ENCODE peak calls at places on chromosomes 12 and 14, in six cellular contexts. One of them, this sample, is unnamed.

GRCh38 chr12:1443421-1444141 is 150.8 kb downstream of the FBXL14 start:
- DNase-seq in A549: no peak
- DNase-seq in GM23338: no peak
- DNase-seq in GM12878: no peak
- DNase-seq in HCT116: no peak
- DNase-seq in HL-60: no peak
- DNase-seq in this sample: no peak

GRCh38 chr12:123847876-123848275 is 85.8 kb downstream of the DNAH10 start:
- DNase-seq in A549: no peak
- DNase-seq in GM23338: no peak
- DNase-seq in GM12878: no peak
- DNase-seq in HCT116: no peak
- DNase-seq in HL-60: no peak
- DNase-seq in this sample: no peak

GRCh38 chr14:49581209-49581960 is 4.8 kb downstream of the RPS29 start:
- DNase-seq in A549: no peak
- DNase-seq in GM23338: no peak
- DNase-seq in GM12878: no peak
- DNase-seq in HCT116: no peak
- DNase-seq in HL-60: no peak
- DNase-seq in this sample: no peak

GRCh38 chr12:1815814-1816729 is 4.3 kb upstream of the LRTM2 start:
- DNase-seq in A549: no peak
- DNase-seq in GM23338: no peak
- DNase-seq in GM12878: no peak
- DNase-seq in HCT116: no peak
- DNase-seq in HL-60: peak
- DNase-seq in this sample: no peak

GRCh38 chr12:63821781-63822251 is 22.7 kb upstream of the SRGAP1 start:
- DNase-seq in A549: no peak
- DNase-seq in GM23338: peak
- DNase-seq in GM12878: no peak
- DNase-seq in HCT116: no peak
- DNase-seq in HL-60: no peak
- DNase-seq in this sample: no peak

GRCh38 chr14:54589843-54590242 is 22.9 kb downstream of the SAMD4A start:
- DNase-seq in A549: no peak
- DNase-seq in GM23338: no peak
- DNase-seq in GM12878: no peak
- DNase-seq in HCT116: no peak
- DNase-seq in HL-60: no peak
- DNase-seq in this sample: no peak

GRCh38 chr12:96063046-96063445 is 27.7 kb upstream of the LTA4H start:
- DNase-seq in A549: peak
- DNase-seq in GM23338: no peak
- DNase-seq in GM12878: no peak
- DNase-seq in HCT116: no peak
- DNase-seq in HL-60: no peak
- DNase-seq in this sample: no peak

GRCh38 chr14:61355892-61356325 is 34.5 kb downstream of the PRKCH start:
- DNase-seq in A549: peak
- DNase-seq in GM23338: peak
- DNase-seq in GM12878: no peak
- DNase-seq in HCT116: peak
- DNase-seq in HL-60: peak
- DNase-seq in this sample: no peak

GRCh38 chr14:104694991-104695659 is 5.7 kb downstream of the INF2 start:
- DNase-seq in A549: no peak
- DNase-seq in GM23338: no peak
- DNase-seq in GM12878: no peak
- DNase-seq in HCT116: no peak
- DNase-seq in HL-60: no peak
- DNase-seq in this sample: no peak

GRCh38 chr12:103495783-103496456 is at the start of gene C12orf42:
- DNase-seq in A549: peak
- DNase-seq in GM23338: peak
- DNase-seq in GM12878: peak
- DNase-seq in HCT116: peak
- DNase-seq in HL-60: no peak
- DNase-seq in this sample: peak

GRCh38 chr12:104130760-104131159 is 7.2 kb downstream of the NFYB start:
- DNase-seq in A549: no peak
- DNase-seq in GM23338: no peak
- DNase-seq in GM12878: no peak
- DNase-seq in HCT116: no peak
- DNase-seq in HL-60: no peak
- DNase-seq in this sample: no peak

GRCh38 chr12:8697120-8697475 is 693 bp upstream of the RIMKLB start:
- DNase-seq in A549: no peak
- DNase-seq in GM23338: peak
- DNase-seq in GM12878: no peak
- DNase-seq in HCT116: no peak
- DNase-seq in HL-60: no peak
- DNase-seq in this sample: no peak

GRCh38 chr12:121632069-121632970 is 6.0 kb downstream of the ORAI1 start:
- DNase-seq in A549: no peak
- DNase-seq in GM23338: no peak
- DNase-seq in GM12878: no peak
- DNase-seq in HCT116: no peak
- DNase-seq in HL-60: no peak
- DNase-seq in this sample: no peak

GRCh38 chr14:68519788-68520187 is 273.1 kb downstream of the ZFP36L1 start:
- DNase-seq in A549: no peak
- DNase-seq in GM23338: no peak
- DNase-seq in GM12878: no peak
- DNase-seq in HCT116: no peak
- DNase-seq in HL-60: no peak
- DNase-seq in this sample: no peak

GRCh38 chr12:32983968-32984367 is 87.4 kb upstream of the PKP2 start:
- DNase-seq in A549: no peak
- DNase-seq in GM23338: peak
- DNase-seq in GM12878: no peak
- DNase-seq in HCT116: no peak
- DNase-seq in HL-60: no peak
- DNase-seq in this sample: no peak

GRCh38 chr14:61397607-61398006 is 76.2 kb downstream of the PRKCH start:
- DNase-seq in A549: no peak
- DNase-seq in GM23338: no peak
- DNase-seq in GM12878: no peak
- DNase-seq in HCT116: no peak
- DNase-seq in HL-60: no peak
- DNase-seq in this sample: no peak

GRCh38 chr12:25829192-25829591 is 129.3 kb upstream of the RASSF8 start:
- DNase-seq in A549: peak
- DNase-seq in GM23338: no peak
- DNase-seq in GM12878: no peak
- DNase-seq in HCT116: no peak
- DNase-seq in HL-60: no peak
- DNase-seq in this sample: no peak

DNA sequence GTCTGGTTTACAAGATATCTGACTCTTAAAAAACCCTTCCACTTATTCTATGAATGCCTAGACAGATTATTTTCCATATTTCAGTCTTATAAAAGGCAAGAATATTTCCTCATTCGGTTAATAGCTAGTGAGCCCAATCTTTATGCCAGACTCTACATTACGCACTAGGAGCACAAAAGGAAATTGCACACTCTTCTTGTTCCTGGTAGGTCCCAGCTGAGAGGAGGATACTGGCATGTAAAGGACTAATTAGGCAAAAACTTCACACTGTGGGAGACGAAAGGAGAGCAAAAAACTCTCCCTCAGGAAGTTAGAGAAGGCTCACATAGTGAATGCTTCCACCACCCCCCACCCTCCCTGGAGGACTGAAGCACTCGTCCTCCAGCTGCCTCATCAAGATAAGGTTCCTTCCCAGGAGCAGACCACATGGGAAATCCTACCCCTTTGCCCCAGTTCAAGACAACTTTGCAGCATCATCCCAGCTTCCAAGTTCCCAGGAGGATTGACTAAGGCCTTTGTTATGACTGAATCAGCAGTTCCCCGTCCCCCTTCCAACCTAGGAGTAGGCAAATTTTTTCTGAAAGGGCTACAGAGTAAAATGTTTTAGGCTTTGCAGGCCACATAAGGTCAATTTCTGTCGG is 14.5 kb downstream of the CAPZA3 start:
- DNase-seq in A549: no peak
- DNase-seq in GM23338: peak
- DNase-seq in GM12878: no peak
- DNase-seq in HCT116: no peak
- DNase-seq in HL-60: no peak
- DNase-seq in this sample: no peak
- TF ChIP-seq REST in A549: no peak
- TF ChIP-seq REST in GM23338: no peak
- TF ChIP-seq REST in GM12878: no peak
- TF ChIP-seq REST in HCT116: no peak
- TF ChIP-seq REST in HL-60: no peak
- TF ChIP-seq REST in this sample: no peak

DNA sequence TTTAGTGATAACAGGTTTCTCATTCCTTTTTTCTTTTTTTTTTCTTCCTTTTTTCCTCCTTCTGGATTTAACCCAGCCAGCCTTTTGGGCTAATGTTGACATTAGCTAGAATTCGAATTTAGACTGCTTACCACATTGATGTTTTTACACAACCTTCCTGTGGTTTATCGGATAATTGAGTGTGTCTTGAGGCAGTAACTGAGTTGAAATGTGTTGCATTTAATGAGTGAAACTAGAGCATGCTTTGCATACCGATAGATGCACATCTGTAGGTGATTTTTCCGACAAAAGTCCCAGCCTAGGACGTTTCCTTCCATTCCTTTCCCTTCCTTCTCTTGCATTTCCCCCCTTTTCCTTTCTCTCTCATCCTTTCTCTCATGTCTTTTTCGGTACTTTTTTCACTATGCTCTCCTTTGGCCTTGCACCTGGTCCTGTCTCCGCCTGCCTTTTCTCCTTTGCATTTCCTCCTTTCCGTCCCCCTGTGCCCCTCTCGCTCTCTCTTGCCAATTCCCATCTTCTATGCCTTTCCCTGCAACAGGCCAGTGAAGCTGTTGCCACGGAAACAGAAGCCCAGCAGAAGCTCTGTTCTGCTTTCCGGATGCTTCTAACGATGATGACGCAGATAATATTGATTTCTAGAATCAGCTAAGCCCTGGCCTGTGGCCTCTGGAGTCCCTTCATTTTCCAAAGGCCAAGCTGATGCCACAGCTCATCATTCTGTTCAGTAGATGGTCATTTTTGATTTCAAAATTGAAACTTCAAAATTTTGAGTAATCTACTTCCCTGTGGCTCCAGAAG is 76.1 kb downstream of the SLC25A47 start:
- DNase-seq in A549: no peak
- DNase-seq in GM23338: peak
- DNase-seq in GM12878: no peak
- DNase-seq in HCT116: no peak
- DNase-seq in HL-60: no peak
- DNase-seq in this sample: no peak
- H3K4me3 ChIP-seq in A549: no peak
- H3K4me3 ChIP-seq in GM23338: no peak
- H3K4me3 ChIP-seq in GM12878: no peak
- H3K4me3 ChIP-seq in HCT116: no peak
- H3K4me3 ChIP-seq in HL-60: no peak
- H3K4me3 ChIP-seq in this sample: no peak

GRCh38 chr12:105318651-105319483 is 11.6 kb upstream of the C12orf75 start:
- DNase-seq in A549: no peak
- DNase-seq in GM23338: no peak
- DNase-seq in GM12878: no peak
- DNase-seq in HCT116: no peak
- DNase-seq in HL-60: no peak
- DNase-seq in this sample: no peak

GRCh38 chr12:105317942-105318614 is 12.4 kb upstream of the C12orf75 start:
- DNase-seq in A549: no peak
- DNase-seq in GM23338: no peak
- DNase-seq in GM12878: no peak
- DNase-seq in HCT116: no peak
- DNase-seq in HL-60: no peak
- DNase-seq in this sample: no peak

GRCh38 chr12:105317453-105317852 is 13.0 kb upstream of the C12orf75 start:
- DNase-seq in A549: no peak
- DNase-seq in GM23338: no peak
- DNase-seq in GM12878: no peak
- DNase-seq in HCT116: no peak
- DNase-seq in HL-60: no peak
- DNase-seq in this sample: no peak

GRCh38 chr12:105321125-105321524 is 9.4 kb upstream of the C12orf75 start:
- DNase-seq in A549: no peak
- DNase-seq in GM23338: no peak
- DNase-seq in GM12878: no peak
- DNase-seq in HCT116: no peak
- DNase-seq in HL-60: no peak
- DNase-seq in this sample: no peak

DNA sequence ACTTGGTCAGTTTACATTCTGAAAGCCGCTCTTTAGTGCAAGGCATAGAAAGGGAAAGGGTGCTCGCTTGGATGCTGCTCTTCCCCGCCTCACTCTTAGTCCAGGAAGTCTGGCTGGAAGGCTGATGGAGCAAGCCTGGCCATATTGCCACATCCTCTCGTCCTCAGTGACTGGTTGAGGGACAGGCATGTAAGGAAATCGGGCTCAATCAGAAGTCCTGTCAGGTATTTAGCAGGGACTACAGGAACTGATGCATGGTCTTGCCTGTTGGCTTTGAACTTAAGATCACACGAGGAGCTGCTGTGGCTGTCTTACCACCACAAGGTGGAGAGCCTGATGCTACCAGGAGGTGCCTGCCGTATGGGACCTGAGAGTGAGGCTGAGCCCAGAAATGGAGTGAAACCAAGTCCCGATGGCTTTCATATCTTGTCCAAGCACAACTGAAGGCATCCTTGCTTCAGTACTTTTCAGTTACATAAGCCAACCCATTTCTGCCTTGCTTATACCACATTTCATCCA is 10.7 kb upstream of the C12orf75 start:
- DNase-seq in A549: no peak
- DNase-seq in GM23338: peak
- DNase-seq in GM12878: no peak
- DNase-seq in HCT116: no peak
- DNase-seq in HL-60: no peak
- DNase-seq in this sample: no peak
- TF ChIP-seq CTCF in A549: no peak
- TF ChIP-seq CTCF in GM23338: peak
- TF ChIP-seq CTCF in GM12878: peak
- TF ChIP-seq CTCF in HCT116: no peak
- TF ChIP-seq CTCF in HL-60: no peak
- TF ChIP-seq CTCF in this sample: no peak

GRCh38 chr12:47907851-47908454 is 3.2 kb upstream of the VDR start:
- DNase-seq in A549: no peak
- DNase-seq in GM23338: no peak
- DNase-seq in GM12878: no peak
- DNase-seq in HCT116: no peak
- DNase-seq in HL-60: no peak
- DNase-seq in this sample: no peak

GRCh38 chr12:47903927-47904646 is 707 bp downstream of the VDR start:
- DNase-seq in A549: peak
- DNase-seq in GM23338: peak
- DNase-seq in GM12878: no peak
- DNase-seq in HCT116: peak
- DNase-seq in HL-60: peak
- DNase-seq in this sample: no peak

GRCh38 chr12:47903151-47903611 is 1.6 kb downstream of the VDR start:
- DNase-seq in A549: no peak
- DNase-seq in GM23338: no peak
- DNase-seq in GM12878: no peak
- DNase-seq in HCT116: no peak
- DNase-seq in HL-60: peak
- DNase-seq in this sample: no peak

GRCh38 chr12:47904647-47905312 is at the start of gene VDR:
- DNase-seq in A549: peak
- DNase-seq in GM23338: peak
- DNase-seq in GM12878: no peak
- DNase-seq in HCT116: peak
- DNase-seq in HL-60: peak
- DNase-seq in this sample: peak

GRCh38 chr12:47905313-47905730 is 528 bp upstream of the VDR start:
- DNase-seq in A549: no peak
- DNase-seq in GM23338: peak
- DNase-seq in GM12878: no peak
- DNase-seq in HCT116: no peak
- DNase-seq in HL-60: no peak
- DNase-seq in this sample: no peak
- TF ChIP-seq REST in A549: no peak
- TF ChIP-seq REST in GM23338: no peak
- TF ChIP-seq REST in GM12878: no peak
- TF ChIP-seq REST in HCT116: no peak
- TF ChIP-seq REST in HL-60: no peak
- TF ChIP-seq REST in this sample: no peak

This sample was measured in Panc1.